ENCODE peak calls at places on chromosomes 1 and 21, in nine cellular contexts. X, W, J, V, A, K, H, Z and N are unnamed samples. For H3K27me3, the result is how much of the 10 kb centered on the place peaks cover.

GRCh38 chr1:188941986-188942385 is 1535.7 kb downstream of the BRINP3 start:
- DNase-seq in X (peak), W (no peak), J (no peak), V (no peak), A (no peak), K (no peak), H (no peak), Z (no peak), N (no peak)

GRCh38 chr1:162389971-162390370 is 8.4 kb downstream of the C1orf226 start:
- DNase-seq in X (no peak), W (no peak), J (no peak), V (no peak), A (peak), K (no peak), H (no peak), Z (no peak), N (no peak)

GRCh38 chr1:164559342-164560070 is 522 bp downstream of the PBX1 start:
- DNase-seq in X (peak), W (peak), J (peak), V (no peak), A (peak), K (no peak), H (peak), Z (no peak), N (no peak)

GRCh38 chr1:219433471-219434131 is 179.3 kb downstream of the ZC3H11B start:
- DNase-seq in X (no peak), W (no peak), J (no peak), V (no peak), A (no peak), K (no peak), H (no peak), Z (no peak), N (no peak)

GRCh38 chr1:99737016-99737415 is 29.4 kb downstream of the FRRS1 start:
- DNase-seq in X (peak), W (peak), J (peak), V (no peak), A (no peak), K (peak), H (no peak), Z (peak), N (peak)

GRCh38 chr1:4636644-4637380 is 17.6 kb upstream of the AJAP1 start:
- DNase-seq in X (no peak), W (no peak), J (no peak), V (no peak), A (peak), K (no peak), H (no peak), Z (no peak), N (no peak)

GRCh38 chr21:46667191-46667734 is 31.8 kb downstream of the PRMT2 start:
- DNase-seq in X (peak), W (peak), J (no peak), V (no peak), A (no peak), K (no peak), H (no peak), Z (peak), N (peak)

GRCh38 chr1:72281637-72282270 is 585 bp downstream of the NEGR1 start:
- DNase-seq in X (no peak), W (no peak), J (no peak), V (no peak), A (peak), K (no peak), H (peak), Z (peak), N (no peak)

GRCh38 chr1:115230281-115230680 is 107.8 kb downstream of the NGF start:
- DNase-seq in X (no peak), W (no peak), J (no peak), V (no peak), A (no peak), K (no peak), H (no peak), Z (no peak), N (no peak)

GRCh38 chr1:110765640-110766335 is 91.0 kb upstream of the KCNA3 start:
- DNase-seq in X (peak), W (peak), J (no peak), V (no peak), A (no peak), K (peak), H (no peak), Z (peak), N (peak)

GRCh38 chr21:44527983-44528633 is 11.9 kb downstream of the KRTAP10-1 start:
- DNase-seq in X (no peak), W (no peak), J (no peak), V (peak), A (peak), K (no peak), H (peak), Z (no peak), N (no peak)

GRCh38 chr1:24283326-24284155 is 35.6 kb upstream of the GRHL3 start:
- DNase-seq in X (no peak), W (no peak), J (no peak), V (no peak), A (no peak), K (peak), H (no peak), Z (peak), N (peak)

GRCh38 chr1:169933999-169934725 is 40.5 kb upstream of the SCYL3 start:
- DNase-seq in X (no peak), W (no peak), J (no peak), V (no peak), A (no peak), K (peak), H (no peak), Z (no peak), N (peak)

GRCh38 chr21:36661511-36662309 is 37.2 kb upstream of the SIM2 start:
- DNase-seq in X (peak), W (peak), J (peak), V (no peak), A (no peak), K (peak), H (peak), Z (peak), N (peak)

GRCh38 chr1:92030701-92031107 is 919 bp downstream of the EPHX4 start:
- DNase-seq in X (peak), W (no peak), J (no peak), V (no peak), A (no peak), K (peak), H (no peak), Z (peak), N (no peak)

GRCh38 chr1:99600782-99601181 is 45.1 kb upstream of the PALMD start:
- DNase-seq in X (no peak), W (no peak), J (no peak), V (no peak), A (no peak), K (no peak), H (no peak), Z (no peak), N (peak)

GRCh38 chr1:22826630-22827580 is 116.3 kb downstream of the EPHB2 start:
- DNase-seq in X (no peak), W (no peak), J (peak), V (no peak), A (no peak), K (no peak), H (peak), Z (no peak), N (no peak)

GRCh38 chr1:27327964-27328363 is 6.0 kb downstream of the TMEM222 start:
- DNase-seq in X (no peak), W (no peak), J (no peak), V (no peak), A (no peak), K (no peak), H (no peak), Z (no peak), N (no peak)

GRCh38 chr1:1873186-1873585 is 17.7 kb downstream of the GNB1 start:
- DNase-seq in X (no peak), W (no peak), J (no peak), V (no peak), A (no peak), K (no peak), H (peak), Z (no peak), N (no peak)

GRCh38 chr1:197481101-197481500 is 213.0 kb downstream of the CRB1 start:
- DNase-seq in X (no peak), W (no peak), J (no peak), V (no peak), A (no peak), K (peak), H (no peak), Z (no peak), N (no peak)

GRCh38 chr1:180193371-180194047 is 36.6 kb upstream of the LHX4 start:
- DNase-seq in X (no peak), W (peak), J (no peak), V (no peak), A (no peak), K (no peak), H (no peak), Z (no peak), N (no peak)

GRCh38 chr1:24888971-24889670 is 41.0 kb downstream of the RUNX3 start:
- DNase-seq in X (no peak), W (no peak), J (no peak), V (no peak), A (peak), K (peak), H (no peak), Z (peak), N (peak)

GRCh38 chr1:113058861-113059441 is 14.0 kb upstream of the LRIG2 start:
- DNase-seq in X (peak), W (peak), J (no peak), V (no peak), A (no peak), K (no peak), H (no peak), Z (no peak), N (no peak)

GRCh38 chr1:219507432-219507831 is 105.5 kb downstream of the ZC3H11B start:
- DNase-seq in X (no peak), W (no peak), J (no peak), V (no peak), A (no peak), K (peak), H (no peak), Z (no peak), N (no peak)

GRCh38 chr1:110605901-110606783 is at the start of gene KCNA2:
- DNase-seq in X (peak), W (peak), J (no peak), V (no peak), A (peak), K (no peak), H (peak), Z (no peak), N (no peak)

GRCh38 chr1:180953791-180954721 is 41.4 kb downstream of the KIAA1614 start:
- DNase-seq in X (no peak), W (peak), J (peak), V (no peak), A (peak), K (peak), H (peak), Z (peak), N (no peak)

GRCh38 chr1:7218210-7218832 is 433.1 kb downstream of the CAMTA1 start:
- DNase-seq in X (peak), W (peak), J (no peak), V (no peak), A (no peak), K (peak), H (no peak), Z (peak), N (peak)

GRCh38 chr1:198656500-198656932 is 17.7 kb downstream of the PTPRC start:
- DNase-seq in X (no peak), W (no peak), J (no peak), V (no peak), A (peak), K (no peak), H (peak), Z (no peak), N (no peak)

GRCh38 chr1:170221031-170221430 is 75.3 kb downstream of the NTMT2 start:
- DNase-seq in X (no peak), W (no peak), J (peak), V (no peak), A (peak), K (no peak), H (no peak), Z (no peak), N (no peak)

GRCh38 chr1:41330588-41331545 is 30.4 kb upstream of the FOXO6 start:
- DNase-seq in X (peak), W (no peak), J (no peak), V (no peak), A (no peak), K (no peak), H (no peak), Z (no peak), N (no peak)
- TF ChIP-seq CTCF in X (peak), W (peak), J (no peak), V (no peak), A (no peak), K (no peak), H (no peak), Z (no peak), N (peak)

DNA sequence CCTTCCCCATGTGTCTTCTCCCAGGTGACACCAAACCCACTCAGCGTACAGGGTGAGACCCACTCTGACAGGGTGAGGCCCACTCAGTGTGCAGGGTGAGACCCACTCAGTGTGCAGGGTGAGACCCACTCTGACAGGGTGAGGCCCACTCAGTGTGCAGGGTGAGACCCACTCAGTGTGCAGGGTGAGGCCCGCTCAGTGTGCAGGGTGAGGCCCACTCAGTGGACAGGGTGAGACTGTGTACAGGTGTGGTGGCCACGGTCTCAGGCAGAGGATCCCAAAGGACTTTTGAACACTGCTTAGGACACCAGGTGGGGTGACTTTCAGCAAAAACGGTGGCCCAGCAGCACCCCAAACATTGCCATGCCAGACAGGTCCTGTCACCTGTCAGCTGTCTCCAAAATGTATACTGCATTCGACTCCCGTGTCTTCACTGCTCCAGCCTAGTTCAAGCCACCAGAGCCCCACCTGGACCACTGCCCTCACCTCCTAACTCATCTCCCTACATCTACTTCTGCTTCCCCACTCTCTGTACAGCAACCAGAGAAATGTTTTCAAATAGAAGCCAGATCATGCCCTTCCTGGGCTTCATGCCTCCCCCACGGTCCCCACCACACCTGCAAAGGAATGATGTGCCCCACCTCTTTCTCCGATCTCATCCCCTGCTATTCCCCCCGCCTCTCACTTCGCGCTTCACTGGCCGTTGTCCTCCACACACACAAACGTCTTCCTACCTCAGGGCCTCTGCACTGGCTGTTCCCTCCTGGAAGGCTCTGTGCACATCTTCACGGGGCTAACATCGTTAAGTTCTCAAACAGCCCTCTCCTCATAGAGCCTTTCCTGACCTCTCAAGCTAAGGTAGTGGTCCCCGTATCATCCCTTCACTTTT is 52.1 kb downstream of the ACBD3 start:
- DNase-seq in X (no peak), W (no peak), J (no peak), V (no peak), A (no peak), K (no peak), H (no peak), Z (no peak), N (no peak)
- H3K27me3 ChIP-seq in X (under half), W (under half), J (under half), V (under half), A (under half), K (under half), H (under half), Z (under half), N (under half)

DNA sequence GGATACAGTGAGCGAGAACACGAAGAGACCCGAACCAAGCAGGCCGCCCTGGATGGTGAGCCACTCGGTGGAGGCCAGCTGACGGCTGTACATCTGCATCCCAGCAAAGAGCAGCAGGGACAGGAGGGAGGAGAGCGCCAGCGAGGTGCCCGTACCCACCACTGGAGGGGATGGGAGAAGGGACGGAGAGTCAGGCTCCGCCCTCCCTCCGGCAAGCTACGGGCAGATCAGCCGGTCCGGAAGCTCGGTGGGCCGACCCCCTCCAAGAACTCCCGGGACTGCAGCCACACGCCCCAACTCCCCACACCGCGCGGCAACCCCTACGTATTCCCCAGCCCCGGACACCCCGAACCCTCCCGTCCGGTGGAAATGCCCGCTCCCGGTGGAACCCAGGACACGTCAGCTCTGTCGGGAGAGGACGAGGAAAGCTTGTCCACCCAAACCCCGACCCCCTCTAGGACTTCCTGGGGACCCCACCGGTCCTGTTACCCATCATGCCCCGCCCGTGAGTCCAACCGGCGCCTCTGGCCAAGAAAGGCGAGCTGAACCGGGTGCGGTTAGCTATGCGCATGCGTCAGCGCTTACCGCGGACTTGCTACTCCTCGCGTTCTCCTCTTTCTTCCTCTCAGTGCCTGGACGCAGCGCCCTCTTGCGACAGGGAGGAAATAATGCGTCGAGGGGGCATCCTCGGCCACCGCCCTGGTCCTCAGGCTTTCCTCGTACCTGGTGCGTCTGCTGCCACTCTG is at the start of gene KRTCAP2:
- DNase-seq in X (peak), W (peak), J (peak), V (peak), A (peak), K (peak), H (peak), Z (peak), N (peak)
- TF ChIP-seq CTCF in X (peak), W (peak), J (peak), V (peak), A (peak), K (peak), H (peak), Z (peak), N (peak)

GRCh38 chr1:19512545-19512944 is 27.2 kb upstream of the CAPZB start:
- DNase-seq in X (no peak), W (no peak), J (no peak), V (no peak), A (no peak), K (no peak), H (no peak), Z (peak), N (peak)
- H3K27me3 ChIP-seq in X (under half), W (under half), J (under half), V (under half), A (under half), K (under half), H (under half), Z (under half), N (under half)

GRCh38 chr1:116574581-116575291 is 3.9 kb upstream of the CD58 start:
- DNase-seq in X (peak), W (peak), J (peak), V (no peak), A (peak), K (peak), H (peak), Z (peak), N (peak)

GRCh38 chr1:116585886-116586285 is 15.1 kb upstream of the CD58 start:
- DNase-seq in X (no peak), W (no peak), J (no peak), V (no peak), A (no peak), K (no peak), H (no peak), Z (no peak), N (no peak)

GRCh38 chr1:116581323-116581885 is 10.6 kb upstream of the CD58 start:
- DNase-seq in X (no peak), W (no peak), J (no peak), V (no peak), A (no peak), K (no peak), H (no peak), Z (no peak), N (no peak)

GRCh38 chr1:116579253-116579875 is 8.5 kb upstream of the CD58 start:
- DNase-seq in X (no peak), W (no peak), J (no peak), V (no peak), A (no peak), K (no peak), H (no peak), Z (no peak), N (no peak)

GRCh38 chr1:116580446-116581322 is 9.9 kb upstream of the CD58 start:
- DNase-seq in X (no peak), W (no peak), J (no peak), V (no peak), A (no peak), K (no peak), H (no peak), Z (no peak), N (no peak)
- TF ChIP-seq CTCF in X (no peak), W (no peak), J (no peak), V (no peak), A (no peak), K (no peak), H (no peak), Z (no peak), N (no peak)

GRCh38 chr1:96596226-96596625 is 125.4 kb upstream of the PTBP2 start:
- DNase-seq in X (peak), W (peak), J (peak), V (no peak), A (no peak), K (peak), H (no peak), Z (peak), N (peak)
- H3K27me3 ChIP-seq in X (under half), W (under half), J (under half), V (under half), A (under half), K (under half), H (under half), Z (under half), N (under half)

DNA sequence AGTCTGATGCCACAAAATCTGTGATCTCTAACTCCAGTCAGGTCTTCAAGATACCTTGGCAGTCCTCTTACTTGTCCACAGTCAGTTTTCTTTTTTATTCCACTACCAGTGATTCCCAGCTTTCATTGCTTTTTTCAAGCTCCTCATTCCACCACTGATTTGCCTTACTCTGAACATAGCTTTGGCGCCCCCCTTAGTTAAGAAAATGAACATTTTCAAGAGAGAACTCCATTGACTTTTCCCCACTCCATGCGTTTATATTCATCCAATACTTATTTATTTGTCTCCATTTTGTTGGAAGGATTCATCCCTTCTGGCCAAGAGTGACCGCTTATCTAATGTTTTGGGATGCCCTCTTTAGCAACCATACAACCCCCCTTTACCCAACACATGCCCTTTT is 33.9 kb upstream of the IPO9 start:
- DNase-seq in X (peak), W (peak), J (no peak), V (no peak), A (no peak), K (peak), H (no peak), Z (no peak), N (peak)
- TF ChIP-seq CTCF in X (peak), W (peak), J (peak), V (no peak), A (peak), K (peak), H (peak), Z (peak), N (peak)